ENCODE peak calls at places on chromosomes 5 and 9, in seven cellular contexts. Z is activated T-cell treated with anti-CD3 and anti-CD28 coated beads, Interleukin-2, amount 50 U/mL, for 72 hours; X is heart right ventricle; C is Peyer's patch; B is Panc1; G is ELR; P is pancreas. O is an unnamed sample.
A peak's percentile ranks its signal among the peaks of the same experiment; 100 is the strongest.

GRCh38 chr9:111198936-111199335 is 131.1 kb downstream of the OR2K2 start:
- DNase-seq in Z (no peak), X (no peak), C (no peak), B (no peak), G (peak; percentile 3), P (no peak), O (no peak)

GRCh38 chr9:125843646-125844045 is 96.5 kb downstream of the PBX3 start:
- DNase-seq in Z (no peak), X (peak; percentile 10), C (no peak), B (no peak), G (no peak), P (no peak), O (no peak)

GRCh38 chr9:36006541-36006940 is 30.2 kb upstream of the RECK start:
- DNase-seq in Z (no peak), X (no peak), C (no peak), B (no peak), G (no peak), P (no peak), O (no peak)

GRCh38 chr5:135356522-135357318 is 42.3 kb downstream of the MACROH2A1 start:
- DNase-seq in Z (no peak), X (peak; percentile 83), C (peak; percentile 67), B (no peak), G (no peak), P (no peak), O (no peak)

GRCh38 chr5:78496373-78496772 is 136.0 kb downstream of the SCAMP1 start:
- DNase-seq in Z (no peak), X (no peak), C (no peak), B (no peak), G (peak; percentile 82), P (no peak), O (no peak)

GRCh38 chr9:109821711-109822110 is 41.7 kb downstream of the PALM2AKAP2 start:
- DNase-seq in Z (no peak), X (no peak), C (no peak), B (no peak), G (peak; percentile 6), P (no peak), O (no peak)

GRCh38 chr9:8364021-8364782 is 564.6 kb upstream of the DMAC1 start:
- DNase-seq in Z (no peak), X (no peak), C (no peak), B (no peak), G (no peak), P (no peak), O (no peak)

GRCh38 chr9:13447551-13448422 is 168.3 kb upstream of the MPDZ start:
- DNase-seq in Z (no peak), X (no peak), C (no peak), B (no peak), G (no peak), P (no peak), O (peak; percentile 74)

GRCh38 chr5:53333160-53333559 is 147.3 kb upstream of the FST start:
- DNase-seq in Z (no peak), X (no peak), C (no peak), B (no peak), G (peak; percentile 62), P (no peak), O (no peak)

O was measured in SK-N-MC.